ENCODE peak calls at places on chromosomes 4 and X, in seven cellular contexts. S is fibroblast of lung, H is ovary, B is lower leg skin, F is H7, X is pancreas, J is AG04449. Z is an unnamed sample.

GRCh38 chrX:153969904-153970397 is 1.7 kb downstream of the HCFC1 start:
- DNase-seq in F (peak), H (peak), S (peak), J (no peak), B (peak), X (no peak), Z (no peak)

GRCh38 chrX:85992811-85993229 is 54.5 kb downstream of the CHM start:
- DNase-seq in X (no peak), B (no peak), S (peak), H (no peak), F (no peak), J (no peak), Z (no peak)

GRCh38 chr4:143035661-143036060 is 149.1 kb upstream of the USP38 start:
- DNase-seq in B (no peak), S (no peak), F (no peak), J (no peak), H (no peak), X (no peak), Z (no peak)

GRCh38 chr4:79467246-79467932 is 59.4 kb upstream of the GK2 start:
- DNase-seq in J (no peak), X (no peak), H (no peak), F (no peak), S (peak), B (no peak), Z (no peak)

GRCh38 chr4:8346838-8347605 is 77.5 kb downstream of the HTRA3 start:
- DNase-seq in S (no peak), J (no peak), B (peak), F (peak), H (peak), X (no peak), Z (no peak)

GRCh38 chr4:6920174-6920573 is 10.5 kb downstream of the TBC1D14 start:
- DNase-seq in J (no peak), S (no peak), B (no peak), F (no peak), H (no peak), X (no peak), Z (no peak)

GRCh38 chr4:39987505-39987904 is 9.8 kb upstream of the PDS5A start:
- DNase-seq in H (no peak), X (no peak), F (no peak), B (no peak), J (no peak), S (no peak), Z (no peak)

GRCh38 chr4:24419147-24420034 is 165.0 kb downstream of the DHX15 start:
- DNase-seq in J (no peak), F (peak), S (peak), B (peak), X (peak), H (peak), Z (peak)

GRCh38 chr4:149306537-149306936 is 509.1 kb downstream of the IQCM start:
- DNase-seq in S (no peak), B (no peak), X (no peak), F (no peak), J (no peak), H (no peak), Z (no peak)

GRCh38 chrX:78708830-78709229 is 38.7 kb upstream of the LPAR4 start:
- DNase-seq in H (peak), B (no peak), X (no peak), S (no peak), J (no peak), F (no peak), Z (no peak)

GRCh38 chrX:634306-634958 is 3.8 kb downstream of the SHOX start:
- DNase-seq in F (peak), B (no peak), X (no peak), S (no peak), J (no peak), H (no peak), Z (no peak)

GRCh38 chr4:165009493-165010227 is 22.1 kb upstream of the TRIM60 start:
- DNase-seq in J (no peak), F (no peak), H (no peak), S (no peak), X (no peak), B (no peak), Z (no peak)

GRCh38 chrX:70012756-70013155 is 37.0 kb downstream of the AWAT2 start:
- DNase-seq in S (no peak), H (no peak), X (no peak), F (no peak), J (no peak), B (no peak), Z (no peak)

GRCh38 chrX:41001327-41001726 is 83.9 kb upstream of the USP9X start:
- DNase-seq in H (no peak), F (no peak), S (no peak), X (no peak), B (peak), J (no peak), Z (no peak)

GRCh38 chr4:130028552-130028951 is 932.6 kb downstream of the C4orf33 start:
- DNase-seq in H (no peak), X (no peak), S (no peak), J (no peak), F (no peak), B (no peak), Z (no peak)

GRCh38 chrX:155048997-155049619 is 21.8 kb downstream of the CMC4 start:
- DNase-seq in S (peak), F (peak), H (peak), J (no peak), X (peak), B (no peak), Z (peak)

GRCh38 chr4:77652237-77652897 is 46.7 kb downstream of the CXCL13 start:
- DNase-seq in S (no peak), X (no peak), H (no peak), J (no peak), F (no peak), B (no peak), Z (no peak)

GRCh38 chr4:77650787-77651186 is 45.2 kb downstream of the CXCL13 start:
- DNase-seq in H (no peak), X (no peak), B (no peak), J (no peak), S (no peak), F (no peak), Z (no peak)

GRCh38 chr4:77651820-77652219 is 46.2 kb downstream of the CXCL13 start:
- DNase-seq in H (no peak), J (no peak), F (no peak), B (no peak), S (no peak), X (no peak), Z (no peak)

GRCh38 chr4:77653162-77653758 is 47.6 kb downstream of the CXCL13 start:
- DNase-seq in F (no peak), X (no peak), H (no peak), B (no peak), J (no peak), S (no peak), Z (no peak)
- H3K4me3 ChIP-seq in F (no peak), X (no peak), H (no peak), B (no peak), J (no peak), S (no peak), Z (no peak)

DNA sequence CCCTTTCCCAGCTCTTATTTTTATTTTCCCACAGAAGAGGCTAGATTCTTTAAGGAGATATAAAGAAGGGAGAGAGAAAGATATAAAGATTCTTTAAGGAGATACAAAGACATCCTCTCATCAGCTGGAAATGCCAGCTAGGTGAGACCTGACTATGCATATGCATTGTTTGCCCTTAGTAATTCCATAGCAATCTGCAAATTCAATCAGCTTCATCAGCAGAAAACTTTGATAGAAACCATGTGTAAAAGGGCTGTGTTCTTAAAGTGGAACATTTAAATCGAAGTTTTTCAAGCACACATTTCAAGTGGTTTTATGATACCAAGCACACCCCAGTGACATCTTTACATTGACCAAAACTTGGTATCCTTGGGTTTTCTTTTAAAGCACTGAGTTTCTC is 24.1 kb downstream of the FHL1 start:
- DNase-seq in F (no peak), S (no peak), B (no peak), X (no peak), H (no peak), J (no peak), Z (no peak)
- H3K4me3 ChIP-seq in F (no peak), S (no peak), B (no peak), X (no peak), H (no peak), J (no peak), Z (no peak)

GRCh38 chr4:153116101-153116680 is 88.1 kb upstream of the TRIM2 start:
- DNase-seq in X (no peak), B (peak), J (no peak), H (no peak), F (no peak), S (no peak), Z (no peak)
- H3K4me3 ChIP-seq in X (no peak), B (no peak), J (peak), H (peak), F (no peak), S (no peak), Z (peak)

DNA sequence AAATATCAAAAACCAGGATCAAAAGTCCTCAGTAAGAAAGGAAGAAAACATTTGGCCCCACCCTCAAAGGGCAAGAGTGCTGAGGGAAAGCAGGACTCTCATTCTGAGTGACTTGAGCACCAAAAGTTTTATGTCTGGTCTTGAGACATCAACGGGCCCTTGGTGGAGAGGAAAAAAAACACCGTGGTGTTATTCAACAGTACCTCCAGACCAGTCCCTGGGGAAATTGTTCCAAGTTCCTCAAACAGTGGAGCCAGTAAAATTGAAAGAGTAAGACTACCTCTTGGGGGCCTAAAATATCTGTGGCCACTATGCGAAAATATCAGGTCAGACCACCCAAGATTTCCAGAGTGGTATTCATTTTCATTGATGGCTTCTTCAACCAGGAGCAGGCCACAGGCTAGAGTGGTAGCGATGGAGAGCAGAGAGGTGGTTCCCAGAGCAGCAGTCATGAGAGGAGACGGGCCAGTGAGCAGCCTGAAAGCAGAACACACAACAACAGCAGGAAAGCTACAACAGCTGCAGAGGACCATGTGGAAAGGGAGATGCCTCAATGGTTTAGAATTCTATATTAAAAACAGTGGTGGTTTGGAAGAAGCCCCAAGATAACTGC is 63.7 kb upstream of the RPL34 start:
- DNase-seq in H (no peak), J (no peak), B (no peak), S (no peak), F (no peak), X (no peak), Z (no peak)
- H3K4me3 ChIP-seq in H (no peak), J (no peak), B (no peak), S (no peak), F (no peak), X (no peak), Z (no peak)

GRCh38 chrX:14672611-14673172 is 143.4 kb downstream of the GLRA2 start:
- DNase-seq in B (no peak), J (no peak), F (no peak), H (no peak), X (no peak), S (no peak), Z (no peak)

GRCh38 chrX:14675500-14675899 is 146.2 kb downstream of the GLRA2 start:
- DNase-seq in H (no peak), F (no peak), B (no peak), S (no peak), J (no peak), X (no peak), Z (no peak)

GRCh38 chrX:14670819-14671218 is 141.5 kb downstream of the GLRA2 start:
- DNase-seq in S (no peak), H (no peak), F (no peak), J (no peak), X (no peak), B (no peak), Z (no peak)

GRCh38 chrX:14673764-14674163 is 144.4 kb downstream of the GLRA2 start:
- DNase-seq in B (no peak), S (peak), H (no peak), X (no peak), F (no peak), J (peak), Z (no peak)

DNA sequence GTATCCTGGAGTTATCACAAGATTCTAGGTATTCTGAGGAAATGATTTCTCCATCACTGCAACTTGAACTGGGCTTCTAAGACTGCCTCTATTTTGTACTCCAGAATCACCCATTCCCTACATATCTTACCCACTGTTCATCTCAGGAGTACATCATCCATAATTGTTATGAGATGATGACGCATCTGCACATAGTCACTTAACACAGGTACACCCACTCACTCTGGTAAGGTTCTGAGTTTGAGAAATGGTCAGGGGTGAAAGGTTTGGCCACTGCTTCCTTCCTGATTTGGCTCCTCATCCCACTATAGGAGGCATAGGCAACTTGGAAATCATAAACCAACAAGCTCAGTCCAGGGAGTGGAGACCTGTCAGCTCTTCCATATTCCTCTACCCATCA is 143.9 kb downstream of the GLRA2 start:
- DNase-seq in S (peak), X (no peak), H (no peak), B (no peak), F (no peak), J (no peak), Z (no peak)
- H3K4me3 ChIP-seq in S (no peak), X (no peak), H (no peak), B (no peak), F (no peak), J (no peak), Z (no peak)

GRCh38 chr4:4227510-4228355 is 1.0 kb upstream of the OTOP1 start:
- DNase-seq in B (no peak), J (no peak), S (no peak), X (no peak), F (peak), H (no peak), Z (no peak)
- H3K4me3 ChIP-seq in B (no peak), J (no peak), S (no peak), X (no peak), F (no peak), H (no peak), Z (no peak)

Z was measured in HL-60.